ENCODE peak calls at places on chromosomes 2 and 18, in seven cellular contexts. F is neuronal stem cell; R is stimulated activated CD4-positive, alpha-beta T cell treated with anti-CD3 and anti-CD28 coated beads, Interleukin-15, amount 100 ng/mL, for 24 hours; Y is NT2/D1; J is SK-N-MC; B is H7; G is keratinocyte. I is an unnamed sample.
A peak's percentile ranks its signal among the peaks of the same experiment; 100 is the strongest.

GRCh38 chr18:59484796-59485328 is 125.8 kb upstream of the LMAN1 start:
- DNase-seq in F (no peak), R (no peak), Y (no peak), J (no peak), B (no peak), G (no peak), I (no peak)

GRCh38 chr2:179263460-179264237 is 983 bp downstream of the SESTD1 start:
- DNase-seq in F (peak; percentile 30), R (peak; percentile 5), Y (peak; percentile 20), J (no peak), B (no peak), G (no peak), I (peak; percentile 78)

GRCh38 chr18:37956902-37957301 is 391.3 kb upstream of the CELF4 start:
- DNase-seq in F (no peak), R (no peak), Y (no peak), J (no peak), B (no peak), G (no peak), I (no peak)

GRCh38 chr2:180705551-180705950 is 274.9 kb upstream of the UBE2E3 start:
- DNase-seq in F (no peak), R (no peak), Y (no peak), J (no peak), B (no peak), G (no peak), I (no peak)

GRCh38 chr2:231665208-231665921 is 43.0 kb upstream of the PTMA start:
- DNase-seq in F (no peak), R (no peak), Y (no peak), J (no peak), B (peak; percentile 43), G (no peak), I (no peak)

GRCh38 chr18:56085561-56085960 is 497.6 kb upstream of the TCF4 start:
- DNase-seq in F (no peak), R (no peak), Y (no peak), J (no peak), B (no peak), G (no peak), I (no peak)

GRCh38 chr2:28182348-28182747 is 210.3 kb upstream of the FOSL2 start:
- DNase-seq in F (no peak), R (no peak), Y (no peak), J (no peak), B (no peak), G (no peak), I (no peak)

GRCh38 chr2:9251154-9252001 is 44.8 kb downstream of the ASAP2 start:
- DNase-seq in F (no peak), R (no peak), Y (no peak), J (no peak), B (no peak), G (peak; percentile 82), I (no peak)

GRCh38 chr2:37582911-37583310 is 88.5 kb downstream of the CDC42EP3 start:
- DNase-seq in F (no peak), R (peak; percentile 11), Y (no peak), J (no peak), B (no peak), G (no peak), I (no peak)

GRCh38 chr2:158255257-158255656 is 153.6 kb downstream of the UPP2 start:
- DNase-seq in F (no peak), R (no peak), Y (no peak), J (no peak), B (no peak), G (no peak), I (no peak)

GRCh38 chr18:37452015-37452414 is 113.6 kb downstream of the CELF4 start:
- DNase-seq in F (no peak), R (no peak), Y (no peak), J (no peak), B (no peak), G (no peak), I (no peak)

GRCh38 chr2:240672076-240672700 is 10.5 kb downstream of the AQP12B start:
- DNase-seq in F (no peak), R (no peak), Y (no peak), J (no peak), B (peak; percentile 59), G (no peak), I (no peak)

GRCh38 chr2:182077451-182078142 is 91.9 kb downstream of the PPP1R1C start:
- DNase-seq in F (peak; percentile 52), R (peak; percentile 12), Y (peak; percentile 63), J (peak; percentile 93), B (peak; percentile 10), G (peak; percentile 41), I (no peak)

GRCh38 chr2:233064526-233065199 is 4.5 kb downstream of the INPP5D start:
- DNase-seq in F (no peak), R (no peak), Y (no peak), J (no peak), B (no peak), G (no peak), I (peak; percentile 35)

GRCh38 chr18:22032392-22032961 is 136.9 kb upstream of the GATA6 start:
- DNase-seq in F (peak; percentile 8), R (no peak), Y (no peak), J (no peak), B (no peak), G (peak; percentile 91), I (no peak)

GRCh38 chr2:19120941-19121750 is 237.3 kb downstream of the OSR1 start:
- DNase-seq in F (no peak), R (no peak), Y (no peak), J (no peak), B (no peak), G (peak; percentile 81), I (no peak)

GRCh38 chr18:44637210-44638051 is 43.3 kb upstream of the SETBP1 start:
- DNase-seq in F (no peak), R (peak; percentile 3), Y (no peak), J (no peak), B (no peak), G (peak; percentile 21), I (no peak)